ENCODE peak calls at places on chromosome 7, in eight cellular contexts. One of them, this sample, is unnamed.

GRCh38 chr7:20395094-20395493 is 64.4 kb downstream of the ITGB8 start:
- DNase-seq in cardiac septum: no peak
- DNase-seq in AG04450: no peak
- DNase-seq in GM20000: no peak
- DNase-seq in NCI-H1105 treated with DMSO at 0.1 percent for 48 hours: no peak
- DNase-seq in mucosa of gallbladder: no peak
- DNase-seq in stimulated activated CD4-positive, alpha-beta T cell treated with anti-CD3 and anti-CD28 coated beads, Interleukin-15, amount 100 ng/mL, for 1 hour: no peak
- DNase-seq in epithelial cell of proximal tubule: no peak
- DNase-seq in this sample: no peak

GRCh38 chr7:128405345-128406146 is 4.2 kb downstream of the IMPDH1 start:
- DNase-seq in stimulated activated CD4-positive, alpha-beta T cell treated with anti-CD3 and anti-CD28 coated beads, Interleukin-15, amount 100 ng/mL, for 1 hour: peak; percentile 19
- DNase-seq in mucosa of gallbladder: no peak
- DNase-seq in GM20000: peak; percentile 93
- DNase-seq in epithelial cell of proximal tubule: no peak
- DNase-seq in AG04450: no peak
- DNase-seq in cardiac septum: peak; percentile 84
- DNase-seq in NCI-H1105 treated with DMSO at 0.1 percent for 48 hours: peak; percentile 32
- DNase-seq in this sample: no peak

GRCh38 chr7:117772416-117772815 is 100.8 kb downstream of the CTTNBP2 start:
- DNase-seq in AG04450: no peak
- DNase-seq in cardiac septum: no peak
- DNase-seq in epithelial cell of proximal tubule: peak; percentile 65
- DNase-seq in stimulated activated CD4-positive, alpha-beta T cell treated with anti-CD3 and anti-CD28 coated beads, Interleukin-15, amount 100 ng/mL, for 1 hour: no peak
- DNase-seq in GM20000: no peak
- DNase-seq in mucosa of gallbladder: no peak
- DNase-seq in NCI-H1105 treated with DMSO at 0.1 percent for 48 hours: no peak
- DNase-seq in this sample: no peak

GRCh38 chr7:29859491-29860180 is 53.3 kb downstream of the WIPF3 start:
- DNase-seq in epithelial cell of proximal tubule: no peak
- DNase-seq in mucosa of gallbladder: no peak
- DNase-seq in stimulated activated CD4-positive, alpha-beta T cell treated with anti-CD3 and anti-CD28 coated beads, Interleukin-15, amount 100 ng/mL, for 1 hour: no peak
- DNase-seq in cardiac septum: no peak
- DNase-seq in GM20000: no peak
- DNase-seq in NCI-H1105 treated with DMSO at 0.1 percent for 48 hours: no peak
- DNase-seq in AG04450: no peak
- DNase-seq in this sample: no peak

GRCh38 chr7:140607441-140607989 is 33.1 kb downstream of the DENND2A start:
- DNase-seq in NCI-H1105 treated with DMSO at 0.1 percent for 48 hours: no peak
- DNase-seq in cardiac septum: no peak
- DNase-seq in epithelial cell of proximal tubule: no peak
- DNase-seq in stimulated activated CD4-positive, alpha-beta T cell treated with anti-CD3 and anti-CD28 coated beads, Interleukin-15, amount 100 ng/mL, for 1 hour: no peak
- DNase-seq in AG04450: no peak
- DNase-seq in mucosa of gallbladder: peak; percentile 72
- DNase-seq in GM20000: no peak
- DNase-seq in this sample: no peak

GRCh38 chr7:30247546-30248386 is 36.6 kb upstream of the ZNRF2 start:
- DNase-seq in stimulated activated CD4-positive, alpha-beta T cell treated with anti-CD3 and anti-CD28 coated beads, Interleukin-15, amount 100 ng/mL, for 1 hour: no peak
- DNase-seq in cardiac septum: no peak
- DNase-seq in epithelial cell of proximal tubule: no peak
- DNase-seq in AG04450: no peak
- DNase-seq in mucosa of gallbladder: no peak
- DNase-seq in GM20000: no peak
- DNase-seq in NCI-H1105 treated with DMSO at 0.1 percent for 48 hours: peak; percentile 82
- DNase-seq in this sample: no peak

GRCh38 chr7:81299272-81299671 is 380.4 kb upstream of the SEMA3C start:
- DNase-seq in GM20000: no peak
- DNase-seq in epithelial cell of proximal tubule: peak; percentile 85
- DNase-seq in cardiac septum: no peak
- DNase-seq in AG04450: peak; percentile 78
- DNase-seq in NCI-H1105 treated with DMSO at 0.1 percent for 48 hours: no peak
- DNase-seq in mucosa of gallbladder: no peak
- DNase-seq in stimulated activated CD4-positive, alpha-beta T cell treated with anti-CD3 and anti-CD28 coated beads, Interleukin-15, amount 100 ng/mL, for 1 hour: no peak
- DNase-seq in this sample: peak; percentile 36

GRCh38 chr7:997404-998395 is 14.7 kb downstream of the CYP2W1 start:
- DNase-seq in stimulated activated CD4-positive, alpha-beta T cell treated with anti-CD3 and anti-CD28 coated beads, Interleukin-15, amount 100 ng/mL, for 1 hour: no peak
- DNase-seq in AG04450: no peak
- DNase-seq in epithelial cell of proximal tubule: no peak
- DNase-seq in mucosa of gallbladder: no peak
- DNase-seq in GM20000: no peak
- DNase-seq in cardiac septum: no peak
- DNase-seq in NCI-H1105 treated with DMSO at 0.1 percent for 48 hours: no peak
- DNase-seq in this sample: no peak

GRCh38 chr7:64999165-65000004 is 7.1 kb downstream of the ERV3-1 start:
- DNase-seq in NCI-H1105 treated with DMSO at 0.1 percent for 48 hours: no peak
- DNase-seq in AG04450: no peak
- DNase-seq in epithelial cell of proximal tubule: no peak
- DNase-seq in stimulated activated CD4-positive, alpha-beta T cell treated with anti-CD3 and anti-CD28 coated beads, Interleukin-15, amount 100 ng/mL, for 1 hour: no peak
- DNase-seq in GM20000: no peak
- DNase-seq in mucosa of gallbladder: peak; percentile 51
- DNase-seq in cardiac septum: no peak
- DNase-seq in this sample: peak; percentile 6

GRCh38 chr7:22477262-22477661 is 22.7 kb downstream of the STEAP1B start:
- DNase-seq in epithelial cell of proximal tubule: no peak
- DNase-seq in stimulated activated CD4-positive, alpha-beta T cell treated with anti-CD3 and anti-CD28 coated beads, Interleukin-15, amount 100 ng/mL, for 1 hour: no peak
- DNase-seq in NCI-H1105 treated with DMSO at 0.1 percent for 48 hours: no peak
- DNase-seq in mucosa of gallbladder: no peak
- DNase-seq in AG04450: no peak
- DNase-seq in cardiac septum: no peak
- DNase-seq in GM20000: no peak
- DNase-seq in this sample: no peak

GRCh38 chr7:126720232-126720631 is 532.5 kb downstream of the GRM8 start:
- DNase-seq in NCI-H1105 treated with DMSO at 0.1 percent for 48 hours: no peak
- DNase-seq in epithelial cell of proximal tubule: no peak
- DNase-seq in mucosa of gallbladder: no peak
- DNase-seq in AG04450: no peak
- DNase-seq in stimulated activated CD4-positive, alpha-beta T cell treated with anti-CD3 and anti-CD28 coated beads, Interleukin-15, amount 100 ng/mL, for 1 hour: no peak
- DNase-seq in GM20000: peak; percentile 7
- DNase-seq in cardiac septum: no peak
- DNase-seq in this sample: no peak

GRCh38 chr7:86148501-86148900 is 495.2 kb upstream of the GRM3 start:
- DNase-seq in mucosa of gallbladder: no peak
- DNase-seq in GM20000: no peak
- DNase-seq in NCI-H1105 treated with DMSO at 0.1 percent for 48 hours: no peak
- DNase-seq in stimulated activated CD4-positive, alpha-beta T cell treated with anti-CD3 and anti-CD28 coated beads, Interleukin-15, amount 100 ng/mL, for 1 hour: no peak
- DNase-seq in cardiac septum: no peak
- DNase-seq in AG04450: no peak
- DNase-seq in epithelial cell of proximal tubule: no peak
- DNase-seq in this sample: no peak

GRCh38 chr7:30596721-30597120 is 2.0 kb downstream of the GARS1 start:
- DNase-seq in NCI-H1105 treated with DMSO at 0.1 percent for 48 hours: no peak
- DNase-seq in stimulated activated CD4-positive, alpha-beta T cell treated with anti-CD3 and anti-CD28 coated beads, Interleukin-15, amount 100 ng/mL, for 1 hour: no peak
- DNase-seq in cardiac septum: no peak
- DNase-seq in GM20000: no peak
- DNase-seq in AG04450: no peak
- DNase-seq in mucosa of gallbladder: no peak
- DNase-seq in epithelial cell of proximal tubule: no peak
- DNase-seq in this sample: no peak

GRCh38 chr7:31664890-31665289 is 22.1 kb upstream of the PPP1R17 start:
- DNase-seq in epithelial cell of proximal tubule: no peak
- DNase-seq in AG04450: no peak
- DNase-seq in NCI-H1105 treated with DMSO at 0.1 percent for 48 hours: no peak
- DNase-seq in GM20000: no peak
- DNase-seq in mucosa of gallbladder: no peak
- DNase-seq in stimulated activated CD4-positive, alpha-beta T cell treated with anti-CD3 and anti-CD28 coated beads, Interleukin-15, amount 100 ng/mL, for 1 hour: no peak
- DNase-seq in cardiac septum: no peak
- DNase-seq in this sample: no peak

GRCh38 chr7:150978136-150978789 is at the start of gene KCNH2:
- DNase-seq in GM20000: peak; percentile 72
- DNase-seq in epithelial cell of proximal tubule: no peak
- DNase-seq in cardiac septum: no peak
- DNase-seq in AG04450: no peak
- DNase-seq in stimulated activated CD4-positive, alpha-beta T cell treated with anti-CD3 and anti-CD28 coated beads, Interleukin-15, amount 100 ng/mL, for 1 hour: no peak
- DNase-seq in mucosa of gallbladder: no peak
- DNase-seq in NCI-H1105 treated with DMSO at 0.1 percent for 48 hours: peak; percentile 89
- DNase-seq in this sample: no peak

GRCh38 chr7:40437936-40438634 is 303.3 kb downstream of the SUGCT start:
- DNase-seq in mucosa of gallbladder: no peak
- DNase-seq in stimulated activated CD4-positive, alpha-beta T cell treated with anti-CD3 and anti-CD28 coated beads, Interleukin-15, amount 100 ng/mL, for 1 hour: no peak
- DNase-seq in AG04450: no peak
- DNase-seq in epithelial cell of proximal tubule: no peak
- DNase-seq in NCI-H1105 treated with DMSO at 0.1 percent for 48 hours: no peak
- DNase-seq in cardiac septum: no peak
- DNase-seq in GM20000: no peak
- DNase-seq in this sample: no peak

GRCh38 chr7:107180378-107180777 is 11.6 kb downstream of the HBP1 start:
- DNase-seq in stimulated activated CD4-positive, alpha-beta T cell treated with anti-CD3 and anti-CD28 coated beads, Interleukin-15, amount 100 ng/mL, for 1 hour: peak; percentile 23
- DNase-seq in NCI-H1105 treated with DMSO at 0.1 percent for 48 hours: peak; percentile 47
- DNase-seq in cardiac septum: no peak
- DNase-seq in GM20000: no peak
- DNase-seq in epithelial cell of proximal tubule: no peak
- DNase-seq in mucosa of gallbladder: no peak
- DNase-seq in AG04450: peak; percentile 75
- DNase-seq in this sample: peak; percentile 16

GRCh38 chr7:104946338-104946737 is 67.7 kb upstream of the KMT2E start:
- DNase-seq in stimulated activated CD4-positive, alpha-beta T cell treated with anti-CD3 and anti-CD28 coated beads, Interleukin-15, amount 100 ng/mL, for 1 hour: no peak
- DNase-seq in epithelial cell of proximal tubule: no peak
- DNase-seq in mucosa of gallbladder: no peak
- DNase-seq in NCI-H1105 treated with DMSO at 0.1 percent for 48 hours: no peak
- DNase-seq in GM20000: no peak
- DNase-seq in AG04450: no peak
- DNase-seq in cardiac septum: no peak
- DNase-seq in this sample: no peak

GRCh38 chr7:4809091-4809591 is 33.7 kb downstream of the AP5Z1 start:
- DNase-seq in GM20000: peak; percentile 66
- DNase-seq in cardiac septum: no peak
- DNase-seq in epithelial cell of proximal tubule: no peak
- DNase-seq in stimulated activated CD4-positive, alpha-beta T cell treated with anti-CD3 and anti-CD28 coated beads, Interleukin-15, amount 100 ng/mL, for 1 hour: no peak
- DNase-seq in AG04450: no peak
- DNase-seq in mucosa of gallbladder: no peak
- DNase-seq in NCI-H1105 treated with DMSO at 0.1 percent for 48 hours: no peak
- DNase-seq in this sample: no peak

GRCh38 chr7:120272261-120272895 is 597 bp upstream of the KCND2 start:
- DNase-seq in mucosa of gallbladder: peak; percentile 28
- DNase-seq in AG04450: peak; percentile 16
- DNase-seq in epithelial cell of proximal tubule: peak; percentile 3
- DNase-seq in NCI-H1105 treated with DMSO at 0.1 percent for 48 hours: peak; percentile 87
- DNase-seq in cardiac septum: no peak
- DNase-seq in stimulated activated CD4-positive, alpha-beta T cell treated with anti-CD3 and anti-CD28 coated beads, Interleukin-15, amount 100 ng/mL, for 1 hour: no peak
- DNase-seq in GM20000: peak; percentile 78
- DNase-seq in this sample: peak; percentile 57

GRCh38 chr7:9796241-9796640 is 1177.4 kb upstream of the PHF14 start:
- DNase-seq in cardiac septum: no peak
- DNase-seq in GM20000: no peak
- DNase-seq in AG04450: no peak
- DNase-seq in mucosa of gallbladder: no peak
- DNase-seq in NCI-H1105 treated with DMSO at 0.1 percent for 48 hours: no peak
- DNase-seq in epithelial cell of proximal tubule: no peak
- DNase-seq in stimulated activated CD4-positive, alpha-beta T cell treated with anti-CD3 and anti-CD28 coated beads, Interleukin-15, amount 100 ng/mL, for 1 hour: no peak
- DNase-seq in this sample: no peak

GRCh38 chr7:145978769-145979168 is 137.8 kb upstream of the CNTNAP2 start:
- DNase-seq in mucosa of gallbladder: no peak
- DNase-seq in AG04450: no peak
- DNase-seq in epithelial cell of proximal tubule: no peak
- DNase-seq in NCI-H1105 treated with DMSO at 0.1 percent for 48 hours: peak; percentile 93
- DNase-seq in GM20000: no peak
- DNase-seq in cardiac septum: no peak
- DNase-seq in stimulated activated CD4-positive, alpha-beta T cell treated with anti-CD3 and anti-CD28 coated beads, Interleukin-15, amount 100 ng/mL, for 1 hour: no peak
- DNase-seq in this sample: no peak

GRCh38 chr7:96901822-96902412 is 103.4 kb upstream of the DLX6 start:
- DNase-seq in cardiac septum: no peak
- DNase-seq in NCI-H1105 treated with DMSO at 0.1 percent for 48 hours: peak; percentile 70
- DNase-seq in AG04450: no peak
- DNase-seq in epithelial cell of proximal tubule: no peak
- DNase-seq in stimulated activated CD4-positive, alpha-beta T cell treated with anti-CD3 and anti-CD28 coated beads, Interleukin-15, amount 100 ng/mL, for 1 hour: no peak
- DNase-seq in mucosa of gallbladder: no peak
- DNase-seq in GM20000: no peak
- DNase-seq in this sample: no peak

GRCh38 chr7:93029056-93029455 is 88.7 kb downstream of the SAMD9 start:
- DNase-seq in cardiac septum: no peak
- DNase-seq in stimulated activated CD4-positive, alpha-beta T cell treated with anti-CD3 and anti-CD28 coated beads, Interleukin-15, amount 100 ng/mL, for 1 hour: no peak
- DNase-seq in epithelial cell of proximal tubule: no peak
- DNase-seq in NCI-H1105 treated with DMSO at 0.1 percent for 48 hours: no peak
- DNase-seq in mucosa of gallbladder: no peak
- DNase-seq in GM20000: no peak
- DNase-seq in AG04450: no peak
- DNase-seq in this sample: no peak

GRCh38 chr7:151425670-151426075 is 14.3 kb downstream of the CRYGN start:
- DNase-seq in NCI-H1105 treated with DMSO at 0.1 percent for 48 hours: no peak
- DNase-seq in mucosa of gallbladder: peak; percentile 42
- DNase-seq in GM20000: no peak
- DNase-seq in cardiac septum: no peak
- DNase-seq in epithelial cell of proximal tubule: no peak
- DNase-seq in AG04450: peak; percentile 70
- DNase-seq in stimulated activated CD4-positive, alpha-beta T cell treated with anti-CD3 and anti-CD28 coated beads, Interleukin-15, amount 100 ng/mL, for 1 hour: no peak
- DNase-seq in this sample: no peak

GRCh38 chr7:33981686-33982424 is 76.5 kb downstream of the BMPER start:
- DNase-seq in stimulated activated CD4-positive, alpha-beta T cell treated with anti-CD3 and anti-CD28 coated beads, Interleukin-15, amount 100 ng/mL, for 1 hour: no peak
- DNase-seq in mucosa of gallbladder: no peak
- DNase-seq in AG04450: no peak
- DNase-seq in cardiac septum: no peak
- DNase-seq in GM20000: no peak
- DNase-seq in NCI-H1105 treated with DMSO at 0.1 percent for 48 hours: no peak
- DNase-seq in epithelial cell of proximal tubule: no peak
- DNase-seq in this sample: no peak

GRCh38 chr7:99407849-99408346 is 499 bp downstream of the PDAP1 start:
- DNase-seq in stimulated activated CD4-positive, alpha-beta T cell treated with anti-CD3 and anti-CD28 coated beads, Interleukin-15, amount 100 ng/mL, for 1 hour: no peak
- DNase-seq in AG04450: no peak
- DNase-seq in GM20000: no peak
- DNase-seq in epithelial cell of proximal tubule: peak; percentile 33
- DNase-seq in NCI-H1105 treated with DMSO at 0.1 percent for 48 hours: peak; percentile 28
- DNase-seq in cardiac septum: no peak
- DNase-seq in mucosa of gallbladder: no peak
- DNase-seq in this sample: peak; percentile 51

GRCh38 chr7:151631149-151631967 is 111.7 kb upstream of the RHEB start:
- DNase-seq in stimulated activated CD4-positive, alpha-beta T cell treated with anti-CD3 and anti-CD28 coated beads, Interleukin-15, amount 100 ng/mL, for 1 hour: no peak
- DNase-seq in cardiac septum: no peak
- DNase-seq in AG04450: no peak
- DNase-seq in GM20000: no peak
- DNase-seq in epithelial cell of proximal tubule: no peak
- DNase-seq in NCI-H1105 treated with DMSO at 0.1 percent for 48 hours: peak; percentile 52
- DNase-seq in mucosa of gallbladder: no peak
- DNase-seq in this sample: peak; percentile 32

GRCh38 chr7:2971914-2972530 is 71.6 kb downstream of the CARD11 start:
- DNase-seq in cardiac septum: peak; percentile 9
- DNase-seq in epithelial cell of proximal tubule: no peak
- DNase-seq in stimulated activated CD4-positive, alpha-beta T cell treated with anti-CD3 and anti-CD28 coated beads, Interleukin-15, amount 100 ng/mL, for 1 hour: no peak
- DNase-seq in AG04450: no peak
- DNase-seq in mucosa of gallbladder: no peak
- DNase-seq in NCI-H1105 treated with DMSO at 0.1 percent for 48 hours: no peak
- DNase-seq in GM20000: peak; percentile 34
- DNase-seq in this sample: no peak

GRCh38 chr7:74344128-74344496 is 54.9 kb downstream of the CLIP2 start:
- DNase-seq in NCI-H1105 treated with DMSO at 0.1 percent for 48 hours: no peak
- DNase-seq in stimulated activated CD4-positive, alpha-beta T cell treated with anti-CD3 and anti-CD28 coated beads, Interleukin-15, amount 100 ng/mL, for 1 hour: no peak
- DNase-seq in GM20000: no peak
- DNase-seq in epithelial cell of proximal tubule: no peak
- DNase-seq in AG04450: no peak
- DNase-seq in cardiac septum: no peak
- DNase-seq in mucosa of gallbladder: no peak
- DNase-seq in this sample: peak; percentile 49

GRCh38 chr7:22726345-22726848 is 603 bp upstream of the IL6 start:
- DNase-seq in GM20000: peak; percentile 76
- DNase-seq in cardiac septum: no peak
- DNase-seq in stimulated activated CD4-positive, alpha-beta T cell treated with anti-CD3 and anti-CD28 coated beads, Interleukin-15, amount 100 ng/mL, for 1 hour: no peak
- DNase-seq in NCI-H1105 treated with DMSO at 0.1 percent for 48 hours: peak; percentile 44
- DNase-seq in epithelial cell of proximal tubule: peak; percentile 74
- DNase-seq in AG04450: peak; percentile 62
- DNase-seq in mucosa of gallbladder: peak; percentile 31
- DNase-seq in this sample: peak; percentile 76

This sample was measured in A549.